ENCODE peak calls at places on chromosome 7, in four cellular contexts. D is MM.1S, I is GM23338, B is upper lobe of right lung. Y is an unnamed sample. For H3K4me1, the result is how much of the 10 kb centered on the place peaks cover.

GRCh38 chr7:117075934-117076333 is 122.6 kb downstream of the ST7 start:
- DNase-seq in D (no peak), I (no peak), B (no peak), Y (no peak)

GRCh38 chr7:99631311-99632109 is 14.8 kb downstream of the ZSCAN25 start:
- DNase-seq in D (no peak), I (peak), B (no peak), Y (no peak)

GRCh38 chr7:19069842-19070241 is 47.6 kb downstream of the TWIST1 start:
- DNase-seq in D (no peak), I (peak), B (no peak), Y (no peak)

GRCh38 chr7:17560516-17560915 is 262.1 kb downstream of the AHR start:
- DNase-seq in D (no peak), I (no peak), B (no peak), Y (no peak)

GRCh38 chr7:99120503-99120902 is 23.4 kb downstream of the SMURF1 start:
- DNase-seq in D (no peak), I (no peak), B (no peak), Y (no peak)

GRCh38 chr7:36747251-36747968 is 23.1 kb upstream of the AOAH start:
- DNase-seq in D (no peak), I (no peak), B (no peak), Y (no peak)

GRCh38 chr7:151089893-151090730 is 3.8 kb downstream of the AGAP3 start:
- DNase-seq in D (no peak), I (no peak), B (no peak), Y (no peak)

GRCh38 chr7:3154881-3155494 is 111.3 kb upstream of the CARD11 start:
- DNase-seq in D (peak), I (peak), B (peak), Y (no peak)

GRCh38 chr7:38881947-38882684 is 26.9 kb downstream of the VPS41 start:
- DNase-seq in D (no peak), I (no peak), B (no peak), Y (no peak)

GRCh38 chr7:14305233-14305866 is 315.9 kb upstream of the ETV1 start:
- DNase-seq in D (no peak), I (no peak), B (no peak), Y (no peak)

DNA sequence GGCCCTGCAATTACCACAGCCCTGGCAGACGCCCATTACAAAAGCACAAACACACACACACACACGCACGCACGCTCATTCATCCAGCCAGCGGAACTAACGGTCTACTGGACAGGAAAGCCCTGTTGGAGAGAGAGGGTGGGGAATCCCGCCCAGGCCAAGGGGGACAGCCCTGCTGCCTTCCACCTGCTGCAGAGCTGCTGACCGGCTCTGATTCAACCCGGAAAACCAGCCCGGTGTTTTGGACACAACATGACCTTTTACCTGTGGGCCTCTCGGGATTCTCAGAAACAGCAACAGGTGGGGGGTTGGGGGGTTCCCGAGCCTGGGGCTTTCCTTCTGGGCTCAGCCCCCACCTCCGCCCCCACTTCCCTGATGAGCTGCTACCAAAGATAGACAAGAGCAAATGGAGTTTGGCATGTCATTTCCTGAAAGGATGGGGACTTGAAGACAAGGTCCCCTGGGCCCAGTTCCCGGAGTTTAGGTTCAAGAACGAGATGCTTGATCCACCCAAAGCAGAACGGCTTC is 18.5 kb upstream of the SERPINE1 start:
- DNase-seq in D (no peak), I (no peak), B (no peak), Y (peak)
- TF ChIP-seq CTCF in D (no peak), I (no peak), B (no peak), Y (no peak)

GRCh38 chr7:155735442-155736118 is 76.7 kb downstream of the SHH start:
- DNase-seq in D (no peak), I (no peak), B (no peak), Y (no peak)

GRCh38 chr7:155733582-155734444 is 78.5 kb downstream of the SHH start:
- DNase-seq in D (no peak), I (no peak), B (no peak), Y (no peak)

GRCh38 chr7:155731871-155732270 is 80.4 kb downstream of the SHH start:
- DNase-seq in D (no peak), I (no peak), B (no peak), Y (no peak)

GRCh38 chr7:155732275-155732674 is 80.0 kb downstream of the SHH start:
- DNase-seq in D (no peak), I (no peak), B (no peak), Y (no peak)

DNA sequence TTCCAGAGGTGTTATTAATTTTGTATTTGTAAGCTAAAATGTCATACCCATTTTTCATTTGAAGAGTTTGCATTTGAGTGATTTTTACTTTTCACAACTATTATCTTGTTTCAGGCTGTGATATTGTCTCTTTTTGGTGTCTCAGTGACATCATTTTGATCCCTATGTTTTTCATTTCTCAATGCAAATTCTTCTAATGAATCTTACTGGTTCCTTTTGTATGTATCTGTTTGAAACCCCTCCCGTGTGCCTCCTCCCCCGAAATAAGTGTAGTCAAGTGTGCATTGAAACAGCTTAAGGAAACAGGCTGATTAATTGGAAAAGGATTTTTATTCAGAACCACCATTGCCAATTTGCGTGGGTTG is 77.8 kb downstream of the SHH start:
- DNase-seq in D (no peak), I (no peak), B (no peak), Y (no peak)
- H3K4me1 ChIP-seq in D (under half), I (under half), B (under half), Y (under half)

GRCh38 chr7:46934198-46934825 is 647.6 kb downstream of the TNS3 start:
- DNase-seq in D (no peak), I (no peak), B (no peak), Y (no peak)
- H3K27ac ChIP-seq in D (no peak), I (no peak), B (peak), Y (no peak)

GRCh38 chr7:75844158-75844557 is 30.6 kb upstream of the CCL24 start:
- DNase-seq in D (no peak), I (no peak), B (no peak), Y (no peak)

GRCh38 chr7:75843470-75844116 is 30.0 kb upstream of the CCL24 start:
- DNase-seq in D (no peak), I (no peak), B (no peak), Y (no peak)

GRCh38 chr7:75847707-75848106 is 31.1 kb upstream of the RHBDD2 start:
- DNase-seq in D (no peak), I (no peak), B (no peak), Y (no peak)

GRCh38 chr7:75840029-75840428 is 26.4 kb upstream of the CCL24 start:
- DNase-seq in D (no peak), I (no peak), B (no peak), Y (no peak)

DNA sequence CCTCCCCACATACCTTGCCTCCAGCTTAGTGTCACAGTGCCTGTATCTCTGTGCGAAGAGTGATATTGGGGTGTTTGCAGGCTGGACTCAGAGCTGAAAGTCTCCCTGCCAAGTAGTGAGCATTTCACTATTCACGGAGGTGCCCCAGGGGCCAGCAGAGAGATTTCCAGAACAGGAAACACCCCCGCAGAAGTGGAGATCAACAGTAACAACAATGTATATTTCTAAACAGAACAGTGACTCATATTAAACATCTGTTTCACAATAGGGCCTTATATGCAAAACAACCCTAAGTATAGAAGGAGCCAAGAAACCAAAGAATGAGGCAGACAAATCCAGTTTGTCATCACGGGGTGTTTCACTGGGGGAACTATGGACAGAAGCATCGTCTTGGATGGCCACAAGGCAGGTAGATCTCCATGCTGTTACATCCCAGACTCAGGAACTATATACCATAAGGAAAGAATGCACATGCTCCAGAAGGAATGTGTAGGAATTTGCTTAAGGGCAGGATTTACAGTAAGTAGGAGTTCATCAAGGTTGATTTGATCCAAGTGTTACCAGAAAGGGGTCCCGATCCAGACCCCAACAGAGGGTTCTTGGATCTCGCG is 29.3 kb upstream of the CCL24 start:
- DNase-seq in D (peak), I (no peak), B (no peak), Y (no peak)
- TF ChIP-seq CTCF in D (no peak), I (no peak), B (no peak), Y (no peak)

DNA sequence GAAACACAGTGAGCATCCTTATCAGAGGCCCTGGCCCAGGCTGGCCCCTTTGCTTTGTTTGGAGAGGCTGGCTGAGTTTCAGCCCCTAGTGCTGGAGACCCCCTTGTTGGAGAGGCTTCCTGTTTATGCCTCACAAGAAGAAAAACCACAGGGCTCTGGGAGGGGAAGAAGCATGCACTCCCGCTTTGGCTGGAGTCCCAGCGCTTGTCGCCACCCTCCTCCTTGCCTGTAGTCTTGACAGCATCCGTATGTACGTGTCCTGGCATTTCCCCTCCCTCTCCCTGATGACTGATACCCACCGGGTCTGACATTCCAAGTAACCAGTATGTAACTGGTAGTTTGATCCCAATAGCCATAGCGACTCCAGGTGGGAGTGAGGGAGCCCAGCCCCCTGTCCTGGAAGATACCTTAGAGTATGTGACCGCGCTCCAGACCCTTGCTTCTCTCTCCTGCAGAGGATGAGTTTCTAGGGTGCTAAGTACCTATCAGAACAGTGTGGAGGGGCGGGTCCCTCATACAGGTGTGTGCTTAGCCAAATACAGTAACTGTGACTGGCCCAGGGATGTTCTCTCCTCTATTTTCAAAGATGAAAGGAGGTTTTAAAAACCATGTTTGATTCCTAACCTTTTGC is 6.8 kb upstream of the ATP6V0E2 start:
- DNase-seq in D (no peak), I (no peak), B (no peak), Y (no peak)
- H3K4me1 ChIP-seq in D (under half), I (under half), B (under half), Y (under half)

GRCh38 chr7:111558948-111559347 is 3.3 kb downstream of the IMMP2L start:
- DNase-seq in D (peak), I (no peak), B (no peak), Y (no peak)
- H3K27ac ChIP-seq in D (peak), I (no peak), B (no peak), Y (no peak)

Y was measured in lower lobe of right lung.